ENCODE peak calls at places on chromosomes 5 and 9, in four cellular contexts. Q is CD8-positive, alpha-beta T cell; E is coronary artery; J is RWPE2. R is an unnamed sample.

GRCh38 chr9:1460143-1460769 is 410.1 kb downstream of the DMRT2 start:
- DNase-seq in E (no peak), Q (no peak), J (no peak), R (no peak)

GRCh38 chr5:143543358-143544255 is 140.1 kb upstream of the NR3C1 start:
- DNase-seq in Q (no peak), E (no peak), J (no peak), R (no peak)

GRCh38 chr9:134489621-134490380 is 151.8 kb upstream of the COL5A1 start:
- DNase-seq in E (no peak), J (no peak), Q (no peak), R (peak; percentile 27)

GRCh38 chr5:171980729-171981128 is 25.7 kb downstream of the FBXW11 start:
- DNase-seq in J (no peak), E (no peak), Q (no peak), R (no peak)

GRCh38 chr5:178536541-178537466 is 53.4 kb downstream of the COL23A1 start:
- DNase-seq in E (no peak), J (peak; percentile 41), Q (no peak), R (peak; percentile 67)

GRCh38 chr5:140114341-140115185 is 654 bp downstream of the PURA start:
- DNase-seq in E (peak; percentile 82), Q (peak; percentile 38), J (peak; percentile 80), R (peak; percentile 88)

GRCh38 chr5:91049800-91050199 is 333.3 kb downstream of the ARRDC3 start:
- DNase-seq in J (peak; percentile 65), E (no peak), Q (no peak), R (no peak)

GRCh38 chr9:122580360-122580759 is 2.8 kb downstream of the OR1L8 start:
- DNase-seq in Q (no peak), J (no peak), E (no peak), R (no peak)

GRCh38 chr5:128649183-128649582 is 111.1 kb upstream of the FBN2 start:
- DNase-seq in E (no peak), J (no peak), Q (no peak), R (no peak)

GRCh38 chr5:141383345-141383744 is 803 bp downstream of the PCDHGA7 start:
- DNase-seq in Q (no peak), J (no peak), E (no peak), R (no peak)

GRCh38 chr9:123232332-123232731 is 36.1 kb downstream of the STRBP start:
- DNase-seq in E (no peak), J (no peak), Q (no peak), R (no peak)

GRCh38 chr9:75147638-75148037 is 59.3 kb downstream of the OSTF1 start:
- DNase-seq in Q (no peak), J (no peak), E (no peak), R (no peak)

GRCh38 chr5:14871084-14871572 is 450 bp downstream of the ANKH start:
- DNase-seq in E (peak; percentile 77), J (no peak), Q (peak; percentile 34), R (peak; percentile 79)

GRCh38 chr5:63400079-63400478 is 562.2 kb downstream of the HTR1A start:
- DNase-seq in E (no peak), J (no peak), Q (no peak), R (no peak)

GRCh38 chr5:132764671-132765070 is 12.4 kb downstream of the SEPTIN8 start:
- DNase-seq in J (peak; percentile 54), E (no peak), Q (no peak), R (no peak)

GRCh38 chr9:93589688-93590087 is 13.3 kb downstream of the PHF2 start:
- DNase-seq in J (no peak), E (peak; percentile 66), Q (no peak), R (peak; percentile 36)

GRCh38 chr9:20291201-20291600 is 331.1 kb downstream of the MLLT3 start:
- DNase-seq in Q (no peak), J (no peak), E (no peak), R (no peak)

GRCh38 chr9:122226142-122226757 is 2.5 kb downstream of the LHX6 start:
- DNase-seq in Q (no peak), E (no peak), J (no peak), R (no peak)

GRCh38 chr9:125971050-125971449 is 223.9 kb downstream of the PBX3 start:
- DNase-seq in E (no peak), Q (no peak), J (no peak), R (no peak)

GRCh38 chr5:40799248-40799647 is 1.1 kb upstream of the PRKAA1 start:
- DNase-seq in Q (no peak), E (no peak), J (no peak), R (no peak)

GRCh38 chr5:88677943-88678779 is 204.8 kb downstream of the MEF2C start:
- DNase-seq in J (no peak), E (no peak), Q (no peak), R (no peak)

GRCh38 chr9:113617550-113617949 is 154.0 kb downstream of the RGS3 start:
- DNase-seq in J (no peak), E (no peak), Q (no peak), R (no peak)

GRCh38 chr9:135281151-135281550 is 193.7 kb downstream of the OLFM1 start:
- DNase-seq in E (no peak), J (no peak), Q (no peak), R (no peak)

GRCh38 chr9:128372188-128372641 is 1.0 kb downstream of the URM1 start:
- DNase-seq in E (no peak), J (no peak), Q (no peak), R (no peak)

GRCh38 chr5:43233946-43234345 is 41.9 kb downstream of the NIM1K start:
- DNase-seq in Q (no peak), E (no peak), J (no peak), R (no peak)

GRCh38 chr5:179400020-179400419 is 54.8 kb upstream of the ADAMTS2 start:
- DNase-seq in E (peak; percentile 4), J (no peak), Q (no peak), R (no peak)

GRCh38 chr9:36759141-36759540 is 186.4 kb downstream of the MELK start:
- DNase-seq in Q (no peak), E (no peak), J (no peak), R (no peak)

GRCh38 chr5:50547303-50547702 is 106.2 kb upstream of the EMB start:
- DNase-seq in J (no peak), Q (no peak), E (no peak), R (no peak)

GRCh38 chr5:144469106-144469505 is 298.4 kb downstream of the KCTD16 start:
- DNase-seq in Q (no peak), E (no peak), J (no peak), R (no peak)

GRCh38 chr9:128992995-128993394 is 35.1 kb downstream of the SH3GLB2 start:
- DNase-seq in E (no peak), J (no peak), Q (no peak), R (no peak)

GRCh38 chr5:64693636-64694035 is 3.3 kb downstream of the SHISAL2B start:
- DNase-seq in E (no peak), J (no peak), Q (no peak), R (no peak)

GRCh38 chr5:135072357-135073247 is 38.6 kb upstream of the PITX1 start:
- DNase-seq in J (peak; percentile 57), Q (no peak), E (peak; percentile 65), R (no peak)

GRCh38 chr5:93653716-93654115 is 70.7 kb downstream of the NR2F1 start:
- DNase-seq in J (no peak), Q (no peak), E (no peak), R (no peak)

GRCh38 chr5:1445313-1445894 is at the start of gene SLC6A3:
- DNase-seq in J (peak; percentile 74), Q (peak; percentile 70), E (no peak), R (no peak)

GRCh38 chr9:130110596-130111021 is 56.9 kb downstream of the GPR107 start:
- DNase-seq in Q (no peak), J (no peak), E (no peak), R (no peak)

GRCh38 chr5:72921103-72921502 is 34.7 kb upstream of the FCHO2 start:
- DNase-seq in E (no peak), Q (no peak), J (no peak), R (no peak)

DNA sequence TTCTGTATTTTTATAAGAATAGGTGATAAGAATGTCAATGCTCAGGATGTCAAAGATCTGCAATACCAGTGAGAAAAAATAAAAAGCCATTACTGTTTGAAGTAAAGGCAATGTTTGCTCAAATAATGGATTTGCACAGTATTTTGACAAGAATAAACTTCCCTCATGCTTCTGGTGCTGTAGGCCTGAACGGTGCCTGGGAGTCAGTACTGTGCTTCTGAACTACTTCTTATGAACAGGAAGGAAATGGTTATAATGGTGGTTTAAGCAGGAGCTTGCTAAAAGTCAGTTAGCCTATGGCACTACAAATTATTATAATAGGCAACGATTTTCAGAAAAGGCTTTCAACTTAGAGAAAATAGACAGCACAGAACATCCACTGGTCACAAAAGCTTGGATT is 548.3 kb upstream of the CDH18 start:
- DNase-seq in E (no peak), J (no peak), Q (no peak), R (no peak)
- H3K27ac ChIP-seq in E (no peak overlapping the region), J (no peak overlapping the region), Q (no peak overlapping the region), R (no peak overlapping the region)

GRCh38 chr5:8458038-8458383 is 589.1 kb downstream of the MTRR start:
- DNase-seq in J (peak; percentile 42), Q (no peak), E (no peak), R (peak; percentile 75)
- H3K27ac ChIP-seq in J (peak overlapping the region; percentile 33), Q (peak overlapping the region; percentile 38), E (peak overlapping the region; percentile 75), R (no peak overlapping the region)

DNA sequence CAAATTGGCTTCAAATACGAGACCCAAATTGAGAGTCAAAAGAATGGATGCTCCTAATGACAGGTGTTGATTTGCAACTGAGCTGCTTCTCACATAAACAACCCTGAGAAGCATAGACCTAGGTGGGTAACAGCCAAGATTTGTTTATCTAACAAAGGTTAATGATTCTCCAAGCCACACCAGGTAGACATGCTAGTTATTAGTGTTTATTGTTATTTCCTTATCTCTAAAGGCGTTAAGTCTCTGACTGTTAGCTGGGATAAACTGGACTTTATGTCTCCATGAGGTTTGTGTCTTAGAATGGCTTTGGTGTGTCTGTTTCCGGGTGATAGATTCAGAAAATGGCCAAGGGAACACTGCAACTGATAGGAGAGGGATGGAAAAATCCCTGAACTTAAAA is 55.4 kb upstream of the CLINT1 start:
- DNase-seq in E (no peak), Q (no peak), J (no peak), R (no peak)
- H3K27ac ChIP-seq in E (no peak overlapping the region), Q (no peak overlapping the region), J (no peak overlapping the region), R (no peak overlapping the region)

GRCh38 chr5:115699967-115700366 is 74.1 kb upstream of the TMED7 start:
- DNase-seq in Q (no peak), J (no peak), E (no peak), R (no peak)
- H3K27ac ChIP-seq in Q (no peak overlapping the region), J (no peak overlapping the region), E (no peak overlapping the region), R (no peak overlapping the region)